ENCODE peak calls at places on chromosomes 12 and 14, in six cellular contexts. One of them, this sample, is unnamed.

GRCh38 chr12:11650279-11650696 is 814 bp downstream of the ETV6 start:
- DNase-seq in mesendoderm: no peak
- DNase-seq in right atrium auricular region: no peak
- DNase-seq in CD8-positive, alpha-beta T cell: no peak
- DNase-seq in transverse colon: peak
- DNase-seq in suprapubic skin: no peak
- DNase-seq in this sample: peak

GRCh38 chr14:51310453-51311074 is 70.5 kb downstream of the TMX1 start:
- DNase-seq in mesendoderm: no peak
- DNase-seq in transverse colon: no peak
- DNase-seq in suprapubic skin: no peak
- DNase-seq in CD8-positive, alpha-beta T cell: no peak
- DNase-seq in right atrium auricular region: no peak
- DNase-seq in this sample: peak

GRCh38 chr12:47991592-47991991 is 12.7 kb downstream of the COL2A1 start:
- DNase-seq in transverse colon: no peak
- DNase-seq in mesendoderm: no peak
- DNase-seq in CD8-positive, alpha-beta T cell: no peak
- DNase-seq in right atrium auricular region: no peak
- DNase-seq in suprapubic skin: peak
- DNase-seq in this sample: no peak

GRCh38 chr14:31025335-31026075 is at the start of gene AP4S1:
- DNase-seq in CD8-positive, alpha-beta T cell: peak
- DNase-seq in right atrium auricular region: peak
- DNase-seq in suprapubic skin: peak
- DNase-seq in mesendoderm: peak
- DNase-seq in transverse colon: peak
- DNase-seq in this sample: peak

GRCh38 chr14:105069554-105069886 is 4.3 kb upstream of the GPR132 start:
- DNase-seq in suprapubic skin: no peak
- DNase-seq in CD8-positive, alpha-beta T cell: no peak
- DNase-seq in transverse colon: no peak
- DNase-seq in mesendoderm: no peak
- DNase-seq in right atrium auricular region: no peak
- DNase-seq in this sample: no peak

GRCh38 chr12:127809236-127809635 is 457.7 kb upstream of the TMEM132C start:
- DNase-seq in suprapubic skin: no peak
- DNase-seq in mesendoderm: peak
- DNase-seq in transverse colon: no peak
- DNase-seq in right atrium auricular region: no peak
- DNase-seq in CD8-positive, alpha-beta T cell: no peak
- DNase-seq in this sample: no peak

GRCh38 chr12:32987526-32987925 is 90.9 kb upstream of the PKP2 start:
- DNase-seq in right atrium auricular region: no peak
- DNase-seq in transverse colon: no peak
- DNase-seq in suprapubic skin: no peak
- DNase-seq in CD8-positive, alpha-beta T cell: no peak
- DNase-seq in mesendoderm: no peak
- DNase-seq in this sample: no peak

GRCh38 chr12:989751-990278 is 1.2 kb upstream of the ERC1 start:
- DNase-seq in mesendoderm: peak
- DNase-seq in CD8-positive, alpha-beta T cell: no peak
- DNase-seq in transverse colon: peak
- DNase-seq in suprapubic skin: no peak
- DNase-seq in right atrium auricular region: peak
- DNase-seq in this sample: peak

GRCh38 chr14:73227812-73228781 is 9.2 kb upstream of the PAPLN start:
- DNase-seq in right atrium auricular region: no peak
- DNase-seq in CD8-positive, alpha-beta T cell: no peak
- DNase-seq in suprapubic skin: no peak
- DNase-seq in transverse colon: peak
- DNase-seq in mesendoderm: peak
- DNase-seq in this sample: peak

GRCh38 chr12:47742253-47742825 is 16.3 kb downstream of the RAPGEF3 start:
- DNase-seq in mesendoderm: peak
- DNase-seq in CD8-positive, alpha-beta T cell: peak
- DNase-seq in right atrium auricular region: no peak
- DNase-seq in suprapubic skin: no peak
- DNase-seq in transverse colon: peak
- DNase-seq in this sample: peak

GRCh38 chr12:55694651-55695050 is 13.1 kb downstream of the ITGA7 start:
- DNase-seq in mesendoderm: no peak
- DNase-seq in CD8-positive, alpha-beta T cell: no peak
- DNase-seq in suprapubic skin: no peak
- DNase-seq in right atrium auricular region: no peak
- DNase-seq in transverse colon: no peak
- DNase-seq in this sample: no peak

GRCh38 chr12:106994579-106995220 is 7.8 kb upstream of the MTERF2 start:
- DNase-seq in mesendoderm: no peak
- DNase-seq in suprapubic skin: no peak
- DNase-seq in right atrium auricular region: no peak
- DNase-seq in transverse colon: no peak
- DNase-seq in CD8-positive, alpha-beta T cell: no peak
- DNase-seq in this sample: no peak

GRCh38 chr12:5907812-5908211 is 37.2 kb downstream of the ANO2 start:
- DNase-seq in mesendoderm: no peak
- DNase-seq in suprapubic skin: no peak
- DNase-seq in CD8-positive, alpha-beta T cell: no peak
- DNase-seq in transverse colon: no peak
- DNase-seq in right atrium auricular region: peak
- DNase-seq in this sample: no peak

GRCh38 chr12:112900298-112901145 is 6.2 kb upstream of the OAS1 start:
- DNase-seq in mesendoderm: peak
- DNase-seq in suprapubic skin: no peak
- DNase-seq in right atrium auricular region: no peak
- DNase-seq in CD8-positive, alpha-beta T cell: peak
- DNase-seq in transverse colon: peak
- DNase-seq in this sample: peak

GRCh38 chr12:77324763-77325468 is 259.5 kb upstream of the E2F7 start:
- DNase-seq in mesendoderm: peak
- DNase-seq in transverse colon: peak
- DNase-seq in right atrium auricular region: peak
- DNase-seq in CD8-positive, alpha-beta T cell: no peak
- DNase-seq in suprapubic skin: peak
- DNase-seq in this sample: peak

GRCh38 chr12:72102150-72102549 is 163.5 kb downstream of the TPH2 start:
- DNase-seq in mesendoderm: peak
- DNase-seq in transverse colon: no peak
- DNase-seq in suprapubic skin: no peak
- DNase-seq in CD8-positive, alpha-beta T cell: no peak
- DNase-seq in right atrium auricular region: no peak
- DNase-seq in this sample: no peak

GRCh38 chr14:90536092-90536491 is 139.3 kb downstream of the CALM1 start:
- DNase-seq in right atrium auricular region: no peak
- DNase-seq in CD8-positive, alpha-beta T cell: no peak
- DNase-seq in transverse colon: no peak
- DNase-seq in suprapubic skin: no peak
- DNase-seq in mesendoderm: no peak
- DNase-seq in this sample: no peak

GRCh38 chr14:88492272-88493089 is 62.3 kb downstream of the PTPN21 start:
- DNase-seq in suprapubic skin: peak
- DNase-seq in right atrium auricular region: peak
- DNase-seq in CD8-positive, alpha-beta T cell: peak
- DNase-seq in transverse colon: peak
- DNase-seq in mesendoderm: peak
- DNase-seq in this sample: peak

GRCh38 chr12:111766608-111767361 is at the start of gene ALDH2:
- DNase-seq in right atrium auricular region: peak
- DNase-seq in transverse colon: peak
- DNase-seq in CD8-positive, alpha-beta T cell: peak
- DNase-seq in suprapubic skin: peak
- DNase-seq in mesendoderm: peak
- DNase-seq in this sample: peak

GRCh38 chr12:66044731-66045130 is 85.8 kb downstream of the LLPH start:
- DNase-seq in transverse colon: no peak
- DNase-seq in suprapubic skin: no peak
- DNase-seq in right atrium auricular region: no peak
- DNase-seq in mesendoderm: no peak
- DNase-seq in CD8-positive, alpha-beta T cell: no peak
- DNase-seq in this sample: no peak

GRCh38 chr12:118103601-118104382 is at the start of gene VSIG10:
- DNase-seq in transverse colon: peak
- DNase-seq in right atrium auricular region: peak
- DNase-seq in CD8-positive, alpha-beta T cell: peak
- DNase-seq in mesendoderm: peak
- DNase-seq in suprapubic skin: peak
- DNase-seq in this sample: peak

GRCh38 chr12:101792046-101792931 is 38.5 kb downstream of the GNPTAB start:
- DNase-seq in mesendoderm: peak
- DNase-seq in CD8-positive, alpha-beta T cell: no peak
- DNase-seq in transverse colon: no peak
- DNase-seq in right atrium auricular region: no peak
- DNase-seq in suprapubic skin: no peak
- DNase-seq in this sample: no peak

GRCh38 chr12:131103614-131104463 is 150.1 kb downstream of the ADGRD1 start:
- DNase-seq in CD8-positive, alpha-beta T cell: no peak
- DNase-seq in suprapubic skin: peak
- DNase-seq in right atrium auricular region: no peak
- DNase-seq in transverse colon: no peak
- DNase-seq in mesendoderm: no peak
- DNase-seq in this sample: no peak

GRCh38 chr12:131105736-131106356 is 152.1 kb downstream of the ADGRD1 start:
- DNase-seq in right atrium auricular region: no peak
- DNase-seq in mesendoderm: no peak
- DNase-seq in suprapubic skin: peak
- DNase-seq in transverse colon: no peak
- DNase-seq in CD8-positive, alpha-beta T cell: peak
- DNase-seq in this sample: no peak

GRCh38 chr12:131102991-131103609 is 149.4 kb downstream of the ADGRD1 start:
- DNase-seq in right atrium auricular region: no peak
- DNase-seq in CD8-positive, alpha-beta T cell: no peak
- DNase-seq in mesendoderm: peak
- DNase-seq in transverse colon: peak
- DNase-seq in suprapubic skin: peak
- DNase-seq in this sample: no peak

GRCh38 chr12:131105351-131105735 is 151.6 kb downstream of the ADGRD1 start:
- DNase-seq in mesendoderm: no peak
- DNase-seq in right atrium auricular region: no peak
- DNase-seq in CD8-positive, alpha-beta T cell: no peak
- DNase-seq in transverse colon: no peak
- DNase-seq in suprapubic skin: no peak
- DNase-seq in this sample: no peak

DNA sequence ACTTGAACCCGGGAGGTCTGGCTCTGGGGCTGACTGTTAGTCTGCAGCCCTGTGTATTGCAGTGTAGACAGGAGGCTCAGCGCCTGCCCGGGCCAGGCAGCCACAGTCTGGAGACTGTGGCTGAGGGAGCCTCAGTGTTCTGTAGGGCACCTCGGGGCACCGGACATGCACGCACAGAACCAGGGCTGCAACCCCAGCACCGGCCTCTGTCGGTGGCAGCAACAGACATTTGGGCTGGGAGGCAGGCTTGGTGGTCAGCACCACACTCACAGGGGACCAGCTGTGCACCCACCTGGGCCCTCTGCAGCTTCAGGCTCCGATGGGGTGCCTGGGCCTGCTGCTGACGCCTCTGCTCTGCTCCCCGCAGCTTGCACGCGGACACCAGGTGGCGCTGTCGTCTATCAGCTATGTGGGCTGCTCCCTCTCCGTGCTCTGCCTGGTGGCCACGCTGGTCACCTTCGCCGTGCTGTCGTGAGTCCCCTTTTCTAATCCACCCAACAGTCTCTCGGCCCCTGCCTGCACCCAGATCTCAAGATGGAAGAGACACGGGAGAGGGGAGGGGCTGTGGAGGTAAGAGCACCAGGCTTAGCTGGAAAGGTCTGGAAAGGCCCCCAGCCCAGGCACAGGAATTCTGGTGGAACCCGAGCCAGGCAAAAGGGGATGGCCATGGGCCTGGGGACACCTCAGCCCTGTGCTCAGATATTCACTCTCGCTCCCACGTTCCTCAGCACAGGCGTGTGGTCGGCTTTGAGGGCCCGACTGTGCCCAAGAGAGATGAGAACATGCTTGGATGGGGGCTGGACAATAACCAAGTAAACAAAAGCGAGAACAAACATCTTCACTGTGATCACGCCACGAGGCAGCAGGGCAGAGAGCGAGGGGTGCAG is 151.0 kb downstream of the ADGRD1 start:
- DNase-seq in suprapubic skin: peak
- DNase-seq in right atrium auricular region: peak
- DNase-seq in transverse colon: peak
- DNase-seq in CD8-positive, alpha-beta T cell: peak
- DNase-seq in mesendoderm: peak
- DNase-seq in this sample: peak
- H3K27ac ChIP-seq in suprapubic skin: no peak
- H3K27ac ChIP-seq in right atrium auricular region: no peak
- H3K27ac ChIP-seq in transverse colon: no peak
- H3K27ac ChIP-seq in CD8-positive, alpha-beta T cell: no peak
- H3K27ac ChIP-seq in mesendoderm: no peak
- H3K27ac ChIP-seq in this sample: no peak

DNA sequence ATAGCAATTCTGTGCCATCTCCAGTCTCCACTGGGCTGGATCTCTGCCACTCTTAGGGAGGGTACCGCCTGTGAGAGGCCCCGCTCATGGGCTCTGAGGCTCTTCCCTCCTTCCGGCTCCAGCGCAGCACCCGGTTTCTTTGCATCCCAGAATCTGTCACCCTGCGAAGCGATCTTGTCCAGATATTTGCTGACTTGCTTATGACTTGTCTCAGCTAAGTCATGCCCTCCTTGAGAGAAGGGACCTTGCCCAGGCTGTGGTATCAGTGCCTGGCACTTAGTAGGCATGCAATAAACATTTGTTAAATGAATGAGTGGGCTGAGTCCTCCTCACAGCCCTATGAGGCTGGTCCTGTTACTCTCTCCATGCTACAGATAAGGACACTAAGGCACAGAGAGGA is 13.4 kb downstream of the KRT80 start:
- DNase-seq in mesendoderm: no peak
- DNase-seq in CD8-positive, alpha-beta T cell: no peak
- DNase-seq in suprapubic skin: no peak
- DNase-seq in right atrium auricular region: no peak
- DNase-seq in transverse colon: no peak
- DNase-seq in this sample: no peak
- H3K27ac ChIP-seq in mesendoderm: no peak
- H3K27ac ChIP-seq in CD8-positive, alpha-beta T cell: no peak
- H3K27ac ChIP-seq in suprapubic skin: no peak
- H3K27ac ChIP-seq in right atrium auricular region: no peak
- H3K27ac ChIP-seq in transverse colon: no peak
- H3K27ac ChIP-seq in this sample: no peak

GRCh38 chr14:76904100-76904739 is 78.0 kb downstream of the LRRC74A start:
- DNase-seq in mesendoderm: no peak
- DNase-seq in suprapubic skin: no peak
- DNase-seq in CD8-positive, alpha-beta T cell: no peak
- DNase-seq in right atrium auricular region: peak
- DNase-seq in transverse colon: peak
- DNase-seq in this sample: no peak
- H3K27ac ChIP-seq in mesendoderm: no peak
- H3K27ac ChIP-seq in suprapubic skin: peak
- H3K27ac ChIP-seq in CD8-positive, alpha-beta T cell: no peak
- H3K27ac ChIP-seq in right atrium auricular region: peak
- H3K27ac ChIP-seq in transverse colon: peak
- H3K27ac ChIP-seq in this sample: peak

DNA sequence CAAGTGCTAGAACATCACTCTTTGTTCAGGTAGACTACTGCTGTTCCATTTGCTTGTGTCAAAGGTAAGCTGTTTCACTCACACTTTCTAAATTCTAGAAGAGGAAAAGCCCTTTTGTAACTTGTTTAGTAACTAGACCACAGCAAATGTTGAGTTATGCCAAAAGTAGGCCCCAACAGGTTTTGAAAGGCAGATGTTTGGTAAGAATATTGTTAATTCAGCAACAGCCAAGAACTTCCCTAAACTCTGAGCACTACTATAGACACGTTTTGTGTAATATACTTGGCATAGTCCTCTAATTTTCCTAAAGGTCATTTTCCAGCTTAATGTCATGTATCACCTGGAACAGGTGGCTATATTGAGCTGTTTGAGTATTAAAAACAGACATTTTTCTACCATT is 79.0 kb downstream of the DCAF5 start:
- DNase-seq in transverse colon: no peak
- DNase-seq in suprapubic skin: no peak
- DNase-seq in CD8-positive, alpha-beta T cell: no peak
- DNase-seq in mesendoderm: no peak
- DNase-seq in right atrium auricular region: no peak
- DNase-seq in this sample: no peak
- H3K27ac ChIP-seq in transverse colon: no peak
- H3K27ac ChIP-seq in suprapubic skin: peak
- H3K27ac ChIP-seq in CD8-positive, alpha-beta T cell: no peak
- H3K27ac ChIP-seq in mesendoderm: no peak
- H3K27ac ChIP-seq in right atrium auricular region: no peak
- H3K27ac ChIP-seq in this sample: no peak